ENCODE peak calls at places on chromosome 3, in six cellular contexts. Y is NCI-H2029 treated with DMSO at 0.1 percent for 48 hours; R is EL; F is colonic mucosa; V is activated gamma-delta T cell treated with anti-CD3 and anti-CD28 coated beads, Interleukin-2, amount 50 U/mL, for 16 hours; C is psoas muscle. N is an unnamed sample.

GRCh38 chr3:7897643-7898042 is 604.0 kb upstream of the LMCD1 start:
- DNase-seq in R (no peak), Y (no peak), F (no peak), V (no peak), C (no peak), N (no peak)

GRCh38 chr3:2303567-2303966 is 204.9 kb downstream of the CNTN4 start:
- DNase-seq in C (no peak), R (no peak), V (no peak), Y (no peak), F (peak), N (peak)

GRCh38 chr3:31522152-31522551 is 10.6 kb upstream of the STT3B start:
- DNase-seq in R (no peak), C (no peak), F (no peak), V (no peak), Y (no peak), N (no peak)

GRCh38 chr3:192064959-192065358 is 604.0 kb downstream of the PYDC2 start:
- DNase-seq in V (no peak), Y (no peak), C (no peak), F (no peak), R (no peak), N (no peak)

GRCh38 chr3:116135462-116135861 is 309.8 kb downstream of the LSAMP start:
- DNase-seq in R (peak), C (peak), F (peak), Y (no peak), V (no peak), N (peak)

GRCh38 chr3:45765286-45765851 is 31.0 kb downstream of the SLC6A20 start:
- DNase-seq in R (no peak), C (no peak), V (no peak), F (peak), Y (no peak), N (peak)

GRCh38 chr3:112460519-112460918 is 38.8 kb downstream of the BTLA start:
- DNase-seq in V (no peak), C (no peak), Y (no peak), F (no peak), R (no peak), N (no peak)

GRCh38 chr3:28347374-28348285 is 891 bp upstream of the ZCWPW2 start:
- DNase-seq in F (no peak), R (peak), C (no peak), V (no peak), Y (no peak), N (no peak)

GRCh38 chr3:106345353-106346027 is 476.7 kb upstream of the CBLB start:
- DNase-seq in V (no peak), Y (no peak), R (peak), F (no peak), C (no peak), N (no peak)

GRCh38 chr3:129604942-129605592 is 1.4 kb downstream of the PLXND1 start:
- DNase-seq in C (no peak), V (no peak), Y (no peak), R (no peak), F (no peak), N (no peak)

GRCh38 chr3:66812126-66812525 is 186.0 kb upstream of the KBTBD8 start:
- DNase-seq in V (no peak), Y (no peak), C (no peak), R (no peak), F (peak), N (no peak)

GRCh38 chr3:8095724-8096123 is 405.9 kb upstream of the LMCD1 start:
- DNase-seq in Y (no peak), V (no peak), C (no peak), F (no peak), R (no peak), N (no peak)

GRCh38 chr3:10508619-10509260 is 3.4 kb upstream of the ATP2B2 start:
- DNase-seq in V (no peak), R (no peak), Y (no peak), F (no peak), C (no peak), N (no peak)

GRCh38 chr3:9402410-9403228 is 5.2 kb downstream of the SETD5 start:
- DNase-seq in Y (peak), C (no peak), R (no peak), F (peak), V (no peak), N (peak)

GRCh38 chr3:177743491-177743890 is 546.2 kb upstream of the TBL1XR1 start:
- DNase-seq in V (no peak), F (no peak), Y (no peak), C (no peak), R (no peak), N (no peak)

N was measured in mucosa of gallbladder.